ENCODE peak calls at places on chromosomes 3 and 15, in nine cellular contexts. Z is RWPE2, K is skeletal muscle cell, O is fibroblast of lung, B is pancreas, Q is tibial nerve, A is retinal pigment epithelial cell, J is right atrium auricular region, R is lower lobe of right lung. L is an unnamed sample.

GRCh38 chr3:121592856-121593702 is at the start of gene FBXO40:
- DNase-seq in J (no peak), R (no peak), Z (no peak), Q (no peak), A (no peak), B (peak; percentile 21), O (no peak), K (no peak), L (no peak)

GRCh38 chr3:107953707-107954106 is 137.1 kb downstream of the CD47 start:
- DNase-seq in O (no peak), A (no peak), Z (no peak), Q (no peak), J (no peak), K (no peak), B (no peak), R (no peak), L (no peak)

GRCh38 chr3:147419062-147419701 is 10.0 kb downstream of the ZIC1 start:
- DNase-seq in R (no peak), Q (no peak), A (no peak), O (peak; percentile 68), K (no peak), J (no peak), B (peak; percentile 38), Z (no peak), L (peak; percentile 41)

GRCh38 chr15:48010321-48010720 is 110.5 kb upstream of the SLC24A5 start:
- DNase-seq in A (no peak), K (no peak), Z (no peak), R (no peak), B (no peak), Q (no peak), O (peak; percentile 3), J (no peak), L (peak; percentile 6)

GRCh38 chr3:63400259-63400860 is 122.3 kb downstream of the SYNPR start:
- DNase-seq in B (no peak), J (no peak), A (peak; percentile 68), Z (no peak), Q (no peak), O (peak; percentile 79), R (no peak), K (peak; percentile 14), L (peak; percentile 2)

GRCh38 chr3:146265720-146266119 is 14.8 kb upstream of the PLSCR4 start:
- DNase-seq in K (no peak), R (no peak), J (no peak), B (no peak), O (no peak), Q (no peak), Z (no peak), A (no peak), L (no peak)

GRCh38 chr15:76341366-76342045 is 4.9 kb downstream of the ISL2 start:
- DNase-seq in K (no peak), J (no peak), R (no peak), O (no peak), A (no peak), B (no peak), Q (no peak), Z (peak; percentile 79), L (no peak)

GRCh38 chr3:27357665-27358258 is 11.4 kb downstream of the NEK10 start:
- DNase-seq in K (peak; percentile 9), R (no peak), A (peak; percentile 22), J (no peak), Z (no peak), Q (no peak), O (peak; percentile 39), B (peak; percentile 35), L (peak; percentile 71)

GRCh38 chr3:55824406-55824805 is 337.3 kb upstream of the WNT5A start:
- DNase-seq in O (no peak), K (no peak), R (no peak), Z (no peak), A (no peak), B (no peak), J (no peak), Q (no peak), L (no peak)

GRCh38 chr15:92693922-92694331 is 38.4 kb upstream of the FAM174B start:
- DNase-seq in A (no peak), Z (no peak), K (no peak), B (no peak), O (peak; percentile 3), J (no peak), Q (no peak), R (no peak), L (peak; percentile 40)

GRCh38 chr3:158220575-158220974 is 110.7 kb downstream of the RSRC1 start:
- DNase-seq in Z (no peak), B (no peak), R (no peak), O (no peak), J (no peak), K (no peak), Q (no peak), A (peak; percentile 38), L (no peak)

GRCh38 chr3:179068779-179069530 is 2.7 kb downstream of the ZMAT3 start:
- DNase-seq in J (no peak), Z (no peak), O (no peak), K (no peak), R (no peak), Q (no peak), A (no peak), B (no peak), L (peak; percentile 56)

GRCh38 chr3:12522721-12523120 is 22.6 kb downstream of the MKRN2OS start:
- DNase-seq in O (no peak), R (peak; percentile 53), K (no peak), Q (no peak), A (no peak), J (no peak), B (peak; percentile 88), Z (no peak), L (no peak)

GRCh38 chr3:171364500-171364899 is 95.7 kb downstream of the TNIK start:
- DNase-seq in K (no peak), R (no peak), Q (no peak), Z (no peak), J (no peak), B (no peak), A (no peak), O (no peak), L (no peak)

GRCh38 chr15:96325579-96326331 is 4.7 kb upstream of the NR2F2 start:
- DNase-seq in K (no peak), Q (no peak), A (no peak), J (no peak), B (no peak), Z (no peak), R (no peak), O (peak; percentile 81), L (peak; percentile 55)
- H3K4me3 ChIP-seq in K (peak overlapping the region; percentile 84), Q (peak overlapping the region; percentile 75), A (peak overlapping the region; percentile 70), J (peak overlapping the region; percentile 70), B (peak overlapping the region; percentile 0), Z (peak overlapping the region; percentile 51), R (peak overlapping the region; percentile 68), O (peak overlapping the region; percentile 65), L (peak overlapping the region; percentile 69)

GRCh38 chr3:152317956-152318355 is 49.2 kb downstream of the MBNL1 start:
- DNase-seq in Z (no peak), Q (no peak), O (peak; percentile 88), B (no peak), R (no peak), K (no peak), A (no peak), J (no peak), L (peak; percentile 35)
- H3K4me3 ChIP-seq in Z (no peak overlapping the region), Q (no peak overlapping the region), O (no peak overlapping the region), B (no peak overlapping the region), R (no peak overlapping the region), K (no peak overlapping the region), A (no peak overlapping the region), J (no peak overlapping the region), L (no peak overlapping the region)

DNA sequence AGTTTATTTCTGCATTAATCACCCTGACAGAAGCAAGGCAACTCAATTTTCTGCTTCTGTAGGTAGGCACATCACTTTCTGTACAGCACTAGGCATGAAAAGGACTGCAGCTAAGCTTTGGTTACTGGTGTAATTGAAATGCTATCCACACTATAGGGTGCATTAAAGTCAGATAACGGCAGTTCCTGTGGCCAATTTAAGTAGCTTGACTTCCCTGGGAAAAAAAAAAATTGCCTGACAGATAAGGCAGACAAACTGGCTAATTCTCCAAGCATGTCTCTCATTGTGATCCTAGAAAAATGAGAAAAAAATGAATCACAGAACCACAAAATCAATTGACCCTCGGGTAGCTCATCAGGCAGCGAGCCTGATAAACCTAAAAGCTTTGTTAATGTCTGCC is 151.4 kb downstream of the MEIS2 start:
- DNase-seq in Z (no peak), O (peak; percentile 59), K (no peak), Q (no peak), R (no peak), A (no peak), J (no peak), B (no peak), L (no peak)
- H3K4me3 ChIP-seq in Z (no peak overlapping the region), O (no peak overlapping the region), K (no peak overlapping the region), Q (no peak overlapping the region), R (no peak overlapping the region), A (no peak overlapping the region), J (no peak overlapping the region), B (no peak overlapping the region), L (no peak overlapping the region)

GRCh38 chr3:128074851-128075515 is 22.7 kb downstream of the SEC61A1 start:
- DNase-seq in A (no peak), K (no peak), R (no peak), O (no peak), B (peak; percentile 9), Q (no peak), Z (no peak), J (no peak), L (no peak)
- H3K4me3 ChIP-seq in A (peak overlapping the region; percentile 38), K (peak overlapping the region; percentile 31), R (peak overlapping the region; percentile 58), O (no peak overlapping the region), B (no peak overlapping the region), Q (peak overlapping the region; percentile 54), Z (peak overlapping the region; percentile 12), J (peak overlapping the region; percentile 53), L (no peak overlapping the region)

DNA sequence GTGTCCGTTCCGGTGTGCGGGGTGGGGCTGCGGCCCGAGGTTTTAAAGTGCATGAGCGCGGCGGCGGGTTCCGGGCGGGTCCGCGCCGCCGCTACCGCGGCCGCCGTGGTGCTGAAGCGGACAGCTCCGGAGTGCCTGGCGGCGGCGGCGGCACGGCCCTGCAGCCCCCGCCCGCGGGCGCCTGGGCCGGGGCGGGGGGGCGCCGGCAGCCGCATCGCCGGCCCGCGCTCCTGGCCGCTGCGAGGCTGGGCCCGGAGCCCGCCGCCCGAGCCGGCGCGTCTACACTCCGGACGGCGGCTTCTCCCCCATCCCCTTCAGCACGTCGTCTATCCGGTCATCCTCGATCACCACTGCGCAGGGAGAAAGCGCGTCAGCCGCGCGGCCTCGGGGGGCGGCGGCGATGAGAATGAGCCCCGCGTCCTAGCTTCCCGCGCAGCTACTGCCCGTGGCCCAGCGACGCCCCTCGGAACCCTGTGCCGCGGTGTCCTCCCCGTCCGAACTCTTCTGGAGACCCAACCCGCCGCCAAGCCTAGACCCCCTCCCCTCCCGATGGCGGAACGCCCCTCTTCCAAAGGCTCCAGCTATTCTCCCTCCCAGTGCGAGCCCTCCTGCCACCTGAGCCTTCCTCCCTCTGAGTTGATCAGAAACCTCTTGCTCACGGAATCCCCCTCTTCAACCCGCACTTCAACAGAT is 1.3 kb downstream of the CAMK2N2 start:
- DNase-seq in J (no peak), Z (no peak), Q (no peak), A (no peak), O (peak; percentile 29), B (peak; percentile 38), K (no peak), R (no peak), L (peak; percentile 36)
- H3K4me3 ChIP-seq in J (peak overlapping the region; percentile 54), Z (peak overlapping the region; percentile 42), Q (peak overlapping the region; percentile 39), A (peak overlapping the region; percentile 25), O (no peak overlapping the region), B (peak overlapping the region; percentile 31), K (peak overlapping the region; percentile 51), R (peak overlapping the region; percentile 59), L (peak overlapping the region; percentile 18)

GRCh38 chr3:115488410-115488809 is 134.9 kb upstream of the GAP43 start:
- DNase-seq in O (no peak), Z (no peak), B (no peak), Q (no peak), A (no peak), J (no peak), R (no peak), K (no peak), L (no peak)
- H3K4me3 ChIP-seq in O (no peak overlapping the region), Z (no peak overlapping the region), B (no peak overlapping the region), Q (no peak overlapping the region), A (no peak overlapping the region), J (no peak overlapping the region), R (no peak overlapping the region), K (no peak overlapping the region), L (no peak overlapping the region)

L was measured in cardiac fibroblast.